ENCODE peak calls at places on chromosome 5, in four cellular contexts. L, D, M and H are unnamed samples.

GRCh38 chr5:81631124-81631523 is 119.8 kb downstream of the SSBP2 start:
- DNase-seq in D (peak; percentile 91), L (no peak), M (no peak), H (no peak)

GRCh38 chr5:175816348-175816747 is 55.0 kb upstream of the CPLX2 start:
- DNase-seq in L (no peak), D (no peak), M (no peak), H (no peak)

GRCh38 chr5:389197-389821 is 53.7 kb upstream of the EXOC3 start:
- DNase-seq in M (no peak), L (no peak), D (no peak), H (no peak)

GRCh38 chr5:61641748-61642565 is 309.9 kb downstream of the ZSWIM6 start:
- DNase-seq in D (no peak), L (no peak), M (peak; percentile 32), H (no peak)

GRCh38 chr5:41193462-41194166 is 19.7 kb downstream of the C6 start:
- DNase-seq in M (no peak), L (no peak), D (no peak), H (peak; percentile 13)

GRCh38 chr5:145978672-145979071 is 42.3 kb downstream of the SH3RF2 start:
- DNase-seq in M (no peak), L (no peak), D (peak; percentile 20), H (no peak)

GRCh38 chr5:132007399-132008162 is 3.9 kb downstream of the ACSL6 start:
- DNase-seq in L (no peak), D (peak; percentile 83), M (peak; percentile 78), H (peak; percentile 55)

GRCh38 chr5:124315746-124316415 is 430.6 kb downstream of the ZNF608 start:
- DNase-seq in M (peak; percentile 65), L (no peak), D (no peak), H (peak; percentile 36)

GRCh38 chr5:6829150-6829784 is 116.0 kb downstream of the TENT4A start:
- DNase-seq in M (no peak), D (no peak), L (no peak), H (no peak)

GRCh38 chr5:141149812-141150211 is at the start of gene PCDHB6:
- DNase-seq in L (no peak), D (peak; percentile 22), M (no peak), H (no peak)

GRCh38 chr5:78698218-78698751 is 49.7 kb upstream of the LHFPL2 start:
- DNase-seq in D (no peak), L (no peak), M (no peak), H (no peak)

GRCh38 chr5:1666221-1666620 is 133.4 kb downstream of the MRPL36 start:
- DNase-seq in D (no peak), M (no peak), L (no peak), H (no peak)

GRCh38 chr5:79488058-79488457 is 25.9 kb downstream of the HOMER1 start:
- DNase-seq in M (no peak), D (no peak), L (no peak), H (no peak)

GRCh38 chr5:115556276-115556675 is 11.7 kb upstream of the FEM1C start:
- DNase-seq in D (no peak), L (no peak), M (no peak), H (no peak)

GRCh38 chr5:89313044-89313443 is 430.1 kb upstream of the MEF2C start:
- DNase-seq in D (no peak), L (no peak), M (no peak), H (peak; percentile 74)

GRCh38 chr5:32102254-32102653 is 71.9 kb downstream of the GOLPH3 start:
- DNase-seq in L (no peak), D (no peak), M (no peak), H (no peak)

GRCh38 chr5:171850354-171850947 is 64.8 kb downstream of the SMIM23 start:
- DNase-seq in L (no peak), M (peak; percentile 39), D (peak; percentile 62), H (no peak)

GRCh38 chr5:134642931-134643530 is 5.6 kb upstream of the SEC24A start:
- DNase-seq in L (no peak), M (no peak), D (no peak), H (no peak)

GRCh38 chr5:171914939-171915338 is 91.5 kb downstream of the FBXW11 start:
- DNase-seq in M (no peak), D (no peak), L (no peak), H (no peak)

GRCh38 chr5:176732306-176732705 is 78.1 kb upstream of the UNC5A start:
- DNase-seq in L (no peak), D (no peak), M (no peak), H (no peak)

GRCh38 chr5:72355706-72356299 is 35.6 kb downstream of the PTCD2 start:
- DNase-seq in L (no peak), M (peak; percentile 32), D (no peak), H (no peak)

GRCh38 chr5:171521219-171521633 is 101.8 kb downstream of the FGF18 start:
- DNase-seq in D (no peak), M (peak; percentile 88), L (no peak), H (peak; percentile 83)

GRCh38 chr5:93189707-93190120 is 391.3 kb downstream of the NR2F1-AS1 start:
- DNase-seq in D (no peak), M (peak; percentile 30), L (no peak), H (peak; percentile 96)

GRCh38 chr5:150077996-150078801 is 8.2 kb downstream of the CSF1R start:
- DNase-seq in D (no peak), L (no peak), M (no peak), H (no peak)

GRCh38 chr5:63963080-63963735 is 963 bp upstream of the HTR1A start:
- DNase-seq in D (peak; percentile 77), L (no peak), M (peak; percentile 37), H (peak; percentile 27)

GRCh38 chr5:129155876-129156275 is 61.3 kb downstream of the ISOC1 start:
- DNase-seq in L (no peak), M (no peak), D (no peak), H (no peak)

GRCh38 chr5:68155940-68156339 is 59.6 kb upstream of the PIK3R1 start:
- DNase-seq in L (no peak), M (no peak), D (no peak), H (no peak)

GRCh38 chr5:176892663-176893062 is 6.5 kb downstream of the HK3 start:
- DNase-seq in L (no peak), D (no peak), M (no peak), H (no peak)

GRCh38 chr5:134422791-134423365 is 11.2 kb upstream of the CDKN2AIPNL start:
- DNase-seq in M (no peak), D (no peak), L (no peak), H (no peak)

GRCh38 chr5:81819556-81820314 is 68.8 kb upstream of the SSBP2 start:
- DNase-seq in D (peak; percentile 62), L (no peak), M (peak; percentile 40), H (no peak)

GRCh38 chr5:10590226-10591047 is 26.6 kb downstream of the ANKRD33B start:
- DNase-seq in D (no peak), L (no peak), M (peak; percentile 85), H (no peak)